ENCODE peak calls at places on chromosomes 4 and X, in ten cellular contexts. E is iPS-NIHi11; N is psoas muscle; H is islet precursor cell; I is activated naive CD8-positive, alpha-beta T cell treated with anti-CD3 and anti-CD28 coated beads, Interleukin-2, amount 10 ng/mL, durations not matched to agents 7 days and 5 days; M is posterior vena cava; F is SIG-M5; P is posterior cingulate gyrus; G is retina; T is H9. R is an unnamed sample.
A peak's percentile ranks its signal among the peaks of the same experiment; 100 is the strongest.

GRCh38 chr4:170089743-170090666 is at the start of gene AADAT:
- DNase-seq in E (peak; percentile 94), N (peak; percentile 77), H (peak; percentile 95), I (peak; percentile 55), M (peak; percentile 89), F (no peak), P (peak; percentile 81), G (peak; percentile 93), T (peak; percentile 87), R (peak; percentile 31)

GRCh38 chr4:126807132-126807531 is 825.6 kb upstream of the INTU start:
- DNase-seq in E (no peak), N (no peak), H (peak; percentile 85), I (no peak), M (no peak), F (no peak), P (no peak), G (no peak), T (no peak), R (no peak)

GRCh38 chrX:63434665-63435064 is 83.5 kb upstream of the SPIN4 start:
- DNase-seq in E (peak; percentile 46), N (no peak), H (peak; percentile 90), I (no peak), M (no peak), F (no peak), P (no peak), G (no peak), T (peak; percentile 43), R (no peak)

GRCh38 chrX:110657073-110657472 is 138.5 kb downstream of the CHRDL1 start:
- DNase-seq in E (no peak), N (no peak), H (no peak), I (no peak), M (no peak), F (no peak), P (no peak), G (no peak), T (no peak), R (no peak)

GRCh38 chrX:115462406-115462805 is 98.6 kb upstream of the PLS3 start:
- DNase-seq in E (no peak), N (no peak), H (no peak), I (no peak), M (no peak), F (no peak), P (no peak), G (no peak), T (no peak), R (no peak)

GRCh38 chr4:158805628-158806471 is 37.0 kb downstream of the FNIP2 start:
- DNase-seq in E (no peak), N (no peak), H (peak; percentile 92), I (no peak), M (no peak), F (peak; percentile 1), P (peak; percentile 13), G (peak; percentile 44), T (no peak), R (no peak)

GRCh38 chrX:7889680-7890079 is 37.5 kb downstream of the PNPLA4 start:
- DNase-seq in E (no peak), N (no peak), H (no peak), I (no peak), M (no peak), F (no peak), P (no peak), G (no peak), T (no peak), R (no peak)

GRCh38 chrX:12548746-12549145 is 242.5 kb upstream of the PRPS2 start:
- DNase-seq in E (peak; percentile 48), N (no peak), H (no peak), I (no peak), M (no peak), F (no peak), P (no peak), G (no peak), T (peak; percentile 29), R (no peak)

GRCh38 chr4:103996059-103996458 is 276.3 kb upstream of the TACR3 start:
- DNase-seq in E (peak; percentile 6), N (no peak), H (peak; percentile 58), I (no peak), M (no peak), F (no peak), P (no peak), G (peak; percentile 49), T (no peak), R (no peak)